ENCODE peak calls at places on chromosomes 5 and 9, in seven cellular contexts. C is Calu3; E is chondrocyte; J is globus pallidus; K is activated naive CD8-positive, alpha-beta T cell treated with anti-CD3 and anti-CD28 coated beads, Interleukin-2, amount 10 ng/mL, durations not matched to agents 7 days and 5 days; L is T-helper 2 cell treated with Interferon-gamma antibody and Interleukin-4, amounts not matched to agents 5 μg/mL and 100 μg/mL, for 36 hours; W is hippocampal formation. X is an unnamed sample.
A peak's percentile ranks its signal among the peaks of the same experiment; 100 is the strongest.

GRCh38 chr9:129761901-129762359 is 9.1 kb upstream of the PTGES start:
- DNase-seq in C (peak; percentile 44), E (no peak), J (no peak), K (no peak), L (no peak), W (no peak), X (no peak)

GRCh38 chr9:117247271-117247670 is 167.6 kb downstream of the ASTN2 start:
- DNase-seq in C (no peak), E (no peak), J (peak; percentile 70), K (no peak), L (no peak), W (peak; percentile 28), X (no peak)

GRCh38 chr5:54093081-54093492 is 217.3 kb downstream of the ARL15 start:
- DNase-seq in C (no peak), E (no peak), J (no peak), K (no peak), L (no peak), W (no peak), X (no peak)

GRCh38 chr5:140785905-140786686 is at the start of gene PCDHA1:
- DNase-seq in C (peak; percentile 23), E (peak; percentile 64), J (peak; percentile 35), K (no peak), L (no peak), W (no peak), X (no peak)

GRCh38 chr5:176995896-176996767 is 10.4 kb downstream of the UIMC1 start:
- DNase-seq in C (no peak), E (no peak), J (no peak), K (no peak), L (no peak), W (no peak), X (no peak)

GRCh38 chr9:74760031-74760700 is 127.6 kb downstream of the TRPM6 start:
- DNase-seq in C (no peak), E (no peak), J (no peak), K (no peak), L (no peak), W (no peak), X (no peak)

GRCh38 chr5:170293273-170293672 is 4.3 kb downstream of the LCP2 start:
- DNase-seq in C (no peak), E (no peak), J (peak; percentile 66), K (peak; percentile 88), L (peak; percentile 72), W (no peak), X (no peak)

GRCh38 chr5:180289433-180289832 is 2.5 kb downstream of the MAPK9 start:
- DNase-seq in C (no peak), E (no peak), J (no peak), K (no peak), L (no peak), W (no peak), X (no peak)

GRCh38 chr5:174589599-174589998 is 134.8 kb upstream of the MSX2 start:
- DNase-seq in C (no peak), E (no peak), J (no peak), K (no peak), L (no peak), W (no peak), X (no peak)

GRCh38 chr9:114735732-114736131 is 53.7 kb upstream of the TEX48 start:
- DNase-seq in C (no peak), E (no peak), J (no peak), K (no peak), L (no peak), W (no peak), X (no peak)

X was measured in CMK.